ENCODE peak calls at places on chromosomes 16 and 17, in four cellular contexts. One of them, this sample, is unnamed.

GRCh38 chr16:10322723-10323527 is 62.9 kb upstream of the ATF7IP2 start:
- DNase-seq in IMR-90: no peak
- DNase-seq in H9: no peak
- DNase-seq in H1: no peak
- DNase-seq in this sample: no peak

GRCh38 chr17:37650419-37651003 is 7.3 kb upstream of the DDX52 start:
- DNase-seq in IMR-90: peak
- DNase-seq in H9: peak
- DNase-seq in H1: no peak
- DNase-seq in this sample: peak

GRCh38 chr17:27677191-27677590 is 46.2 kb downstream of the LGALS9 start:
- DNase-seq in IMR-90: no peak
- DNase-seq in H9: no peak
- DNase-seq in H1: no peak
- DNase-seq in this sample: no peak

GRCh38 chr16:73058221-73058615 is 10.3 kb upstream of the ZFHX3 start:
- DNase-seq in IMR-90: no peak
- DNase-seq in H9: no peak
- DNase-seq in H1: peak
- DNase-seq in this sample: no peak

GRCh38 chr16:31695667-31696066 is 168.0 kb downstream of the AHSP start:
- DNase-seq in IMR-90: no peak
- DNase-seq in H9: no peak
- DNase-seq in H1: no peak
- DNase-seq in this sample: no peak

GRCh38 chr17:978110-979093 is 1.2 kb downstream of the NXN start:
- DNase-seq in IMR-90: peak
- DNase-seq in H9: no peak
- DNase-seq in H1: peak
- DNase-seq in this sample: peak

GRCh38 chr17:77409282-77410161 is 268.8 kb downstream of the SEC14L1 start:
- DNase-seq in IMR-90: peak
- DNase-seq in H9: peak
- DNase-seq in H1: peak
- DNase-seq in this sample: peak

GRCh38 chr16:11175106-11175795 is 80.8 kb downstream of the SOCS1 start:
- DNase-seq in IMR-90: no peak
- DNase-seq in H9: no peak
- DNase-seq in H1: no peak
- DNase-seq in this sample: no peak

GRCh38 chr17:39678340-39679116 is 9.3 kb downstream of the PGAP3 start:
- DNase-seq in IMR-90: no peak
- DNase-seq in H9: no peak
- DNase-seq in H1: no peak
- DNase-seq in this sample: no peak

GRCh38 chr17:8005357-8005756 is 2.9 kb downstream of the GUCY2D start:
- DNase-seq in IMR-90: no peak
- DNase-seq in H9: no peak
- DNase-seq in H1: no peak
- DNase-seq in this sample: no peak

GRCh38 chr17:76598004-76598439 is 12.4 kb upstream of the ST6GALNAC2 start:
- DNase-seq in IMR-90: no peak
- DNase-seq in H9: no peak
- DNase-seq in H1: no peak
- DNase-seq in this sample: no peak

GRCh38 chr16:70646260-70647241 is at the start of gene IL34:
- DNase-seq in IMR-90: no peak
- DNase-seq in H9: peak
- DNase-seq in H1: no peak
- DNase-seq in this sample: no peak

GRCh38 chr16:87392823-87393679 is 915 bp downstream of the MAP1LC3B start:
- DNase-seq in IMR-90: peak
- DNase-seq in H9: peak
- DNase-seq in H1: peak
- DNase-seq in this sample: peak

GRCh38 chr16:1815461-1815860 is 11.2 kb downstream of the HAGH start:
- DNase-seq in IMR-90: no peak
- DNase-seq in H9: no peak
- DNase-seq in H1: no peak
- DNase-seq in this sample: no peak

GRCh38 chr16:17026600-17027242 is 444.0 kb downstream of the XYLT1 start:
- DNase-seq in IMR-90: no peak
- DNase-seq in H9: no peak
- DNase-seq in H1: no peak
- DNase-seq in this sample: no peak

GRCh38 chr17:82887255-82888164 is 47.7 kb upstream of the ZNF750 start:
- DNase-seq in IMR-90: peak
- DNase-seq in H9: no peak
- DNase-seq in H1: no peak
- DNase-seq in this sample: no peak

GRCh38 chr17:266701-267656 is 85.5 kb upstream of the DOC2B start:
- DNase-seq in IMR-90: no peak
- DNase-seq in H9: no peak
- DNase-seq in H1: peak
- DNase-seq in this sample: no peak

GRCh38 chr16:88702364-88703210 is 3.6 kb downstream of the RNF166 start:
- DNase-seq in IMR-90: no peak
- DNase-seq in H9: no peak
- DNase-seq in H1: no peak
- DNase-seq in this sample: no peak

GRCh38 chr17:44807817-44808155 is 22.3 kb downstream of the GJC1 start:
- DNase-seq in IMR-90: no peak
- DNase-seq in H9: no peak
- DNase-seq in H1: no peak
- DNase-seq in this sample: no peak

GRCh38 chr17:74214642-74215331 is 1.4 kb downstream of the TTYH2 start:
- DNase-seq in IMR-90: no peak
- DNase-seq in H9: no peak
- DNase-seq in H1: no peak
- DNase-seq in this sample: no peak

GRCh38 chr17:41494524-41494923 is 4.8 kb upstream of the KRT36 start:
- DNase-seq in IMR-90: peak
- DNase-seq in H9: no peak
- DNase-seq in H1: no peak
- DNase-seq in this sample: peak

GRCh38 chr17:4573682-4574081 is 10.6 kb upstream of the SMTNL2 start:
- DNase-seq in IMR-90: no peak
- DNase-seq in H9: no peak
- DNase-seq in H1: no peak
- DNase-seq in this sample: no peak

GRCh38 chr17:78180083-78180482 is 6.8 kb downstream of the TK1 start:
- DNase-seq in IMR-90: peak
- DNase-seq in H9: no peak
- DNase-seq in H1: no peak
- DNase-seq in this sample: no peak

GRCh38 chr16:87454391-87454790 is 38.4 kb downstream of the ZCCHC14 start:
- DNase-seq in IMR-90: no peak
- DNase-seq in H9: no peak
- DNase-seq in H1: no peak
- DNase-seq in this sample: no peak

GRCh38 chr16:73951541-73951940 is 345.1 kb upstream of the PSMD7 start:
- DNase-seq in IMR-90: peak
- DNase-seq in H9: no peak
- DNase-seq in H1: no peak
- DNase-seq in this sample: no peak

GRCh38 chr16:53566568-53566967 is 63.6 kb upstream of the AKTIP start:
- DNase-seq in IMR-90: no peak
- DNase-seq in H9: no peak
- DNase-seq in H1: no peak
- DNase-seq in this sample: peak

DNA sequence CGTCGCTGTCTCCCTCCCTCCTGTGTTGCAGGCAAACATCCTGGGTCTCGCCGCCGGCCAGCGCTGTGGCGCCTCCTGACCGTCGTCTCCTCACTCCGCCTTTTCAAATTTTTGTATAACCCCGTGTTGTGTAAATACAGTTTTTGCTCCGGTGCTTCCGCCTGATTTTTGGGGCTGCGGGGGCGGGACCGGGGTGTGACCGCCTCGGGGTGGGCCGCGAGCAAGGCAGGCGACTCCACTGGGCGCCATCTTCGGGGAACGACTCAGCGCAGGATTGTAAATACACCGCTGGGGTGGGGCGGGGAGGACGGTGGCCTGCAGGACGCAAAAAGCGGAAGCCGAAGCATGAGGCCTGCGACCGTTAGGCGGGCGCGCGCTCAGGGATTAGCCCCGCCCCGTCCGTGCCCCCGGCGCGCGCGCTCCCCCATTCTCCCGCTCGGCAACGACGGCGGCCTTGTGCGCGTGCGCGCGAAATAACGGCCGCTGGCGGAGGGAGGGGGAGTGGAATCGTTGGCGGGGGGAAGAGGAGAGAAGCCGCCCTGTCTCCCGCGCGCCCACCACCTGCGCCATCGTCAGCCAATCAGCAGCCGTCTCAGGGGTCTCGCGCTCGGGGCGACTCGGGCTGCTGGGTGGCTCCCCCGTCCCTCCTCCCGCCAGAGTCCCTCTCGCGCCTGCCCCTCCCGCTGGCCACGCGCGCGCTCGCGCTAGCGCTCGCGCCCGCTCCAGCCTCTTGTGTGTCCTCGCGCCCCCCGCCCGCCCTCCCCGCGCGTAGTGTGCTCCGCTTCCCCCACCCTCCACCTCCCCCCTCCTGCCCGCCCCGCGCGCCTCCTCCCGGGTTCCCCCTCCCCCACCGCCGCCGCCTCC is 865 bp upstream of the MAZ start:
- DNase-seq in IMR-90: peak
- DNase-seq in H9: peak
- DNase-seq in H1: peak
- DNase-seq in this sample: peak
- H2BK120ac ChIP-seq in IMR-90: peak
- H2BK120ac ChIP-seq in H9: no peak
- H2BK120ac ChIP-seq in H1: no peak
- H2BK120ac ChIP-seq in this sample: peak

GRCh38 chr17:17303010-17303846 is at the start of gene NT5M:
- DNase-seq in IMR-90: peak
- DNase-seq in H9: peak
- DNase-seq in H1: peak
- DNase-seq in this sample: peak

GRCh38 chr17:17305282-17305801 is 2.2 kb downstream of the NT5M start:
- DNase-seq in IMR-90: no peak
- DNase-seq in H9: no peak
- DNase-seq in H1: no peak
- DNase-seq in this sample: no peak

GRCh38 chr17:17304521-17304985 is 1.4 kb downstream of the NT5M start:
- DNase-seq in IMR-90: no peak
- DNase-seq in H9: no peak
- DNase-seq in H1: no peak
- DNase-seq in this sample: no peak

GRCh38 chr17:17306181-17306580 is 3.0 kb downstream of the NT5M start:
- DNase-seq in IMR-90: no peak
- DNase-seq in H9: no peak
- DNase-seq in H1: no peak
- DNase-seq in this sample: no peak

GRCh38 chr17:17303847-17304490 is 796 bp downstream of the NT5M start:
- DNase-seq in IMR-90: no peak
- DNase-seq in H9: no peak
- DNase-seq in H1: no peak
- DNase-seq in this sample: no peak
- H4K8ac ChIP-seq in IMR-90: peak
- H4K8ac ChIP-seq in H9: no peak
- H4K8ac ChIP-seq in H1: peak
- H4K8ac ChIP-seq in this sample: no peak

GRCh38 chr16:85173981-85174751 is 61.9 kb upstream of the CIBAR2 start:
- DNase-seq in IMR-90: peak
- DNase-seq in H9: no peak
- DNase-seq in H1: no peak
- DNase-seq in this sample: peak
- H3K27ac ChIP-seq in IMR-90: peak
- H3K27ac ChIP-seq in H9: no peak
- H3K27ac ChIP-seq in H1: no peak
- H3K27ac ChIP-seq in this sample: peak

GRCh38 chr16:3400446-3400778 is 392 bp downstream of the ZSCAN32 start:
- DNase-seq in IMR-90: no peak
- DNase-seq in H9: no peak
- DNase-seq in H1: no peak
- DNase-seq in this sample: no peak
- H2BK120ac ChIP-seq in IMR-90: no peak
- H2BK120ac ChIP-seq in H9: no peak
- H2BK120ac ChIP-seq in H1: no peak
- H2BK120ac ChIP-seq in this sample: no peak